ENCODE peak calls at places on chromosomes 2 and 18, in seven cellular contexts. One of them, this sample, is unnamed.

GRCh38 chr2:136116111-136116812 is 1.7 kb downstream of the CXCR4 start:
- DNase-seq in KBM-7: peak
- DNase-seq in mesenchymal stem cell: no peak
- DNase-seq in T follicular helper cell: peak
- DNase-seq in fibroblast of lung: no peak
- DNase-seq in activated CD4-positive, alpha-beta T cell treated with anti-CD3 and anti-CD28 coated beads for 4 hours: peak
- DNase-seq in activated naive CD4-positive, alpha-beta T cell treated with Interleukin-2 at 50 U/mL for 16 hours: peak
- DNase-seq in this sample: peak

GRCh38 chr2:217650229-217650628 is 352.6 kb downstream of the TNS1 start:
- DNase-seq in fibroblast of lung: no peak
- DNase-seq in KBM-7: no peak
- DNase-seq in activated CD4-positive, alpha-beta T cell treated with anti-CD3 and anti-CD28 coated beads for 4 hours: no peak
- DNase-seq in mesenchymal stem cell: no peak
- DNase-seq in activated naive CD4-positive, alpha-beta T cell treated with Interleukin-2 at 50 U/mL for 16 hours: no peak
- DNase-seq in T follicular helper cell: no peak
- DNase-seq in this sample: no peak

GRCh38 chr18:54608008-54608642 is 17.1 kb downstream of the DYNAP start:
- DNase-seq in activated CD4-positive, alpha-beta T cell treated with anti-CD3 and anti-CD28 coated beads for 4 hours: no peak
- DNase-seq in activated naive CD4-positive, alpha-beta T cell treated with Interleukin-2 at 50 U/mL for 16 hours: no peak
- DNase-seq in mesenchymal stem cell: peak
- DNase-seq in fibroblast of lung: peak
- DNase-seq in T follicular helper cell: no peak
- DNase-seq in KBM-7: peak
- DNase-seq in this sample: peak

GRCh38 chr2:112065966-112066365 is 10.9 kb downstream of the TMEM87B start:
- DNase-seq in mesenchymal stem cell: peak
- DNase-seq in activated CD4-positive, alpha-beta T cell treated with anti-CD3 and anti-CD28 coated beads for 4 hours: no peak
- DNase-seq in KBM-7: no peak
- DNase-seq in activated naive CD4-positive, alpha-beta T cell treated with Interleukin-2 at 50 U/mL for 16 hours: no peak
- DNase-seq in fibroblast of lung: peak
- DNase-seq in T follicular helper cell: no peak
- DNase-seq in this sample: no peak

GRCh38 chr2:208183937-208184336 is 5.9 kb downstream of the C2orf80 start:
- DNase-seq in KBM-7: no peak
- DNase-seq in T follicular helper cell: no peak
- DNase-seq in activated CD4-positive, alpha-beta T cell treated with anti-CD3 and anti-CD28 coated beads for 4 hours: no peak
- DNase-seq in activated naive CD4-positive, alpha-beta T cell treated with Interleukin-2 at 50 U/mL for 16 hours: no peak
- DNase-seq in mesenchymal stem cell: no peak
- DNase-seq in fibroblast of lung: no peak
- DNase-seq in this sample: no peak

GRCh38 chr2:236642125-236642524 is 72.5 kb downstream of the ACKR3 start:
- DNase-seq in KBM-7: no peak
- DNase-seq in mesenchymal stem cell: no peak
- DNase-seq in T follicular helper cell: no peak
- DNase-seq in activated naive CD4-positive, alpha-beta T cell treated with Interleukin-2 at 50 U/mL for 16 hours: no peak
- DNase-seq in activated CD4-positive, alpha-beta T cell treated with anti-CD3 and anti-CD28 coated beads for 4 hours: no peak
- DNase-seq in fibroblast of lung: no peak
- DNase-seq in this sample: no peak

GRCh38 chr2:172120118-172120517 is 17.4 kb upstream of the DLX2 start:
- DNase-seq in activated naive CD4-positive, alpha-beta T cell treated with Interleukin-2 at 50 U/mL for 16 hours: no peak
- DNase-seq in mesenchymal stem cell: no peak
- DNase-seq in activated CD4-positive, alpha-beta T cell treated with anti-CD3 and anti-CD28 coated beads for 4 hours: no peak
- DNase-seq in fibroblast of lung: no peak
- DNase-seq in KBM-7: no peak
- DNase-seq in T follicular helper cell: no peak
- DNase-seq in this sample: no peak

GRCh38 chr2:64273524-64274398 is 129.5 kb upstream of the PELI1 start:
- DNase-seq in mesenchymal stem cell: peak
- DNase-seq in activated CD4-positive, alpha-beta T cell treated with anti-CD3 and anti-CD28 coated beads for 4 hours: no peak
- DNase-seq in activated naive CD4-positive, alpha-beta T cell treated with Interleukin-2 at 50 U/mL for 16 hours: no peak
- DNase-seq in KBM-7: peak
- DNase-seq in T follicular helper cell: no peak
- DNase-seq in fibroblast of lung: peak
- DNase-seq in this sample: peak

GRCh38 chr18:12851709-12852108 is 32.3 kb downstream of the PTPN2 start:
- DNase-seq in mesenchymal stem cell: peak
- DNase-seq in KBM-7: no peak
- DNase-seq in T follicular helper cell: no peak
- DNase-seq in activated naive CD4-positive, alpha-beta T cell treated with Interleukin-2 at 50 U/mL for 16 hours: no peak
- DNase-seq in activated CD4-positive, alpha-beta T cell treated with anti-CD3 and anti-CD28 coated beads for 4 hours: no peak
- DNase-seq in fibroblast of lung: peak
- DNase-seq in this sample: no peak

GRCh38 chr2:236643480-236643879 is 73.9 kb downstream of the ACKR3 start:
- DNase-seq in KBM-7: no peak
- DNase-seq in mesenchymal stem cell: no peak
- DNase-seq in T follicular helper cell: no peak
- DNase-seq in activated CD4-positive, alpha-beta T cell treated with anti-CD3 and anti-CD28 coated beads for 4 hours: no peak
- DNase-seq in activated naive CD4-positive, alpha-beta T cell treated with Interleukin-2 at 50 U/mL for 16 hours: no peak
- DNase-seq in fibroblast of lung: no peak
- DNase-seq in this sample: no peak

GRCh38 chr2:200406379-200406778 is 99.9 kb downstream of the SPATS2L start:
- DNase-seq in T follicular helper cell: no peak
- DNase-seq in activated naive CD4-positive, alpha-beta T cell treated with Interleukin-2 at 50 U/mL for 16 hours: no peak
- DNase-seq in activated CD4-positive, alpha-beta T cell treated with anti-CD3 and anti-CD28 coated beads for 4 hours: no peak
- DNase-seq in fibroblast of lung: no peak
- DNase-seq in mesenchymal stem cell: peak
- DNase-seq in KBM-7: no peak
- DNase-seq in this sample: peak

GRCh38 chr2:112630268-112630667 is 15.5 kb upstream of the SLC20A1 start:
- DNase-seq in KBM-7: no peak
- DNase-seq in fibroblast of lung: no peak
- DNase-seq in mesenchymal stem cell: no peak
- DNase-seq in activated naive CD4-positive, alpha-beta T cell treated with Interleukin-2 at 50 U/mL for 16 hours: no peak
- DNase-seq in T follicular helper cell: no peak
- DNase-seq in activated CD4-positive, alpha-beta T cell treated with anti-CD3 and anti-CD28 coated beads for 4 hours: no peak
- DNase-seq in this sample: no peak

GRCh38 chr2:98372121-98372520 is 25.9 kb downstream of the CNGA3 start:
- DNase-seq in KBM-7: no peak
- DNase-seq in mesenchymal stem cell: no peak
- DNase-seq in T follicular helper cell: no peak
- DNase-seq in fibroblast of lung: no peak
- DNase-seq in activated CD4-positive, alpha-beta T cell treated with anti-CD3 and anti-CD28 coated beads for 4 hours: no peak
- DNase-seq in activated naive CD4-positive, alpha-beta T cell treated with Interleukin-2 at 50 U/mL for 16 hours: no peak
- DNase-seq in this sample: no peak

GRCh38 chr2:218395456-218395825 is 4.2 kb upstream of the CTDSP1 start:
- DNase-seq in mesenchymal stem cell: no peak
- DNase-seq in T follicular helper cell: no peak
- DNase-seq in KBM-7: no peak
- DNase-seq in fibroblast of lung: no peak
- DNase-seq in activated naive CD4-positive, alpha-beta T cell treated with Interleukin-2 at 50 U/mL for 16 hours: no peak
- DNase-seq in activated CD4-positive, alpha-beta T cell treated with anti-CD3 and anti-CD28 coated beads for 4 hours: no peak
- DNase-seq in this sample: no peak

GRCh38 chr2:15653806-15654726 is 62.4 kb downstream of the DDX1 start:
- DNase-seq in KBM-7: no peak
- DNase-seq in T follicular helper cell: no peak
- DNase-seq in activated naive CD4-positive, alpha-beta T cell treated with Interleukin-2 at 50 U/mL for 16 hours: no peak
- DNase-seq in fibroblast of lung: no peak
- DNase-seq in mesenchymal stem cell: no peak
- DNase-seq in activated CD4-positive, alpha-beta T cell treated with anti-CD3 and anti-CD28 coated beads for 4 hours: no peak
- DNase-seq in this sample: no peak

GRCh38 chr2:109372614-109373013 is 241.2 kb downstream of the SEPTIN10 start:
- DNase-seq in T follicular helper cell: no peak
- DNase-seq in fibroblast of lung: no peak
- DNase-seq in mesenchymal stem cell: no peak
- DNase-seq in activated naive CD4-positive, alpha-beta T cell treated with Interleukin-2 at 50 U/mL for 16 hours: no peak
- DNase-seq in activated CD4-positive, alpha-beta T cell treated with anti-CD3 and anti-CD28 coated beads for 4 hours: no peak
- DNase-seq in KBM-7: no peak
- DNase-seq in this sample: no peak

GRCh38 chr2:9152975-9153402 is 53.6 kb upstream of the ASAP2 start:
- DNase-seq in activated CD4-positive, alpha-beta T cell treated with anti-CD3 and anti-CD28 coated beads for 4 hours: no peak
- DNase-seq in fibroblast of lung: peak
- DNase-seq in T follicular helper cell: no peak
- DNase-seq in KBM-7: no peak
- DNase-seq in activated naive CD4-positive, alpha-beta T cell treated with Interleukin-2 at 50 U/mL for 16 hours: no peak
- DNase-seq in mesenchymal stem cell: no peak
- DNase-seq in this sample: no peak

GRCh38 chr2:109609352-109610024 is 4.3 kb downstream of the SEPTIN10 start:
- DNase-seq in KBM-7: no peak
- DNase-seq in activated naive CD4-positive, alpha-beta T cell treated with Interleukin-2 at 50 U/mL for 16 hours: no peak
- DNase-seq in T follicular helper cell: no peak
- DNase-seq in activated CD4-positive, alpha-beta T cell treated with anti-CD3 and anti-CD28 coated beads for 4 hours: no peak
- DNase-seq in fibroblast of lung: no peak
- DNase-seq in mesenchymal stem cell: peak
- DNase-seq in this sample: no peak

GRCh38 chr18:12027046-12027445 is 45.7 kb downstream of the IMPA2 start:
- DNase-seq in activated CD4-positive, alpha-beta T cell treated with anti-CD3 and anti-CD28 coated beads for 4 hours: no peak
- DNase-seq in fibroblast of lung: no peak
- DNase-seq in T follicular helper cell: no peak
- DNase-seq in activated naive CD4-positive, alpha-beta T cell treated with Interleukin-2 at 50 U/mL for 16 hours: no peak
- DNase-seq in KBM-7: no peak
- DNase-seq in mesenchymal stem cell: no peak
- DNase-seq in this sample: no peak

GRCh38 chr2:157068225-157068624 is 189.3 kb upstream of the GALNT5 start:
- DNase-seq in activated CD4-positive, alpha-beta T cell treated with anti-CD3 and anti-CD28 coated beads for 4 hours: no peak
- DNase-seq in KBM-7: no peak
- DNase-seq in activated naive CD4-positive, alpha-beta T cell treated with Interleukin-2 at 50 U/mL for 16 hours: no peak
- DNase-seq in T follicular helper cell: no peak
- DNase-seq in mesenchymal stem cell: no peak
- DNase-seq in fibroblast of lung: no peak
- DNase-seq in this sample: no peak

GRCh38 chr2:197286805-197287595 is 23.6 kb downstream of the ANKRD44 start:
- DNase-seq in T follicular helper cell: peak
- DNase-seq in fibroblast of lung: peak
- DNase-seq in KBM-7: no peak
- DNase-seq in activated CD4-positive, alpha-beta T cell treated with anti-CD3 and anti-CD28 coated beads for 4 hours: no peak
- DNase-seq in mesenchymal stem cell: peak
- DNase-seq in activated naive CD4-positive, alpha-beta T cell treated with Interleukin-2 at 50 U/mL for 16 hours: peak
- DNase-seq in this sample: peak

GRCh38 chr2:156635646-156636045 is 199.5 kb downstream of the GPD2 start:
- DNase-seq in activated naive CD4-positive, alpha-beta T cell treated with Interleukin-2 at 50 U/mL for 16 hours: no peak
- DNase-seq in T follicular helper cell: no peak
- DNase-seq in mesenchymal stem cell: no peak
- DNase-seq in activated CD4-positive, alpha-beta T cell treated with anti-CD3 and anti-CD28 coated beads for 4 hours: no peak
- DNase-seq in fibroblast of lung: no peak
- DNase-seq in KBM-7: no peak
- DNase-seq in this sample: no peak

GRCh38 chr2:45279356-45279755 is 270.1 kb upstream of the SIX2 start:
- DNase-seq in activated CD4-positive, alpha-beta T cell treated with anti-CD3 and anti-CD28 coated beads for 4 hours: no peak
- DNase-seq in fibroblast of lung: peak
- DNase-seq in activated naive CD4-positive, alpha-beta T cell treated with Interleukin-2 at 50 U/mL for 16 hours: no peak
- DNase-seq in T follicular helper cell: no peak
- DNase-seq in KBM-7: no peak
- DNase-seq in mesenchymal stem cell: no peak
- DNase-seq in this sample: no peak

GRCh38 chr2:205193121-205193520 is 489.2 kb upstream of the NRP2 start:
- DNase-seq in mesenchymal stem cell: no peak
- DNase-seq in T follicular helper cell: no peak
- DNase-seq in KBM-7: no peak
- DNase-seq in activated CD4-positive, alpha-beta T cell treated with anti-CD3 and anti-CD28 coated beads for 4 hours: no peak
- DNase-seq in fibroblast of lung: no peak
- DNase-seq in activated naive CD4-positive, alpha-beta T cell treated with Interleukin-2 at 50 U/mL for 16 hours: no peak
- DNase-seq in this sample: no peak